ENCODE peak calls at places on chromosomes 13 and 19, in seven cellular contexts. One of them, this sample, is unnamed.

GRCh38 chr19:57233207-57233606 is 2.4 kb downstream of the AURKC start:
- DNase-seq in keratinocyte: no peak
- DNase-seq in tibial artery: no peak
- DNase-seq in mammary epithelial cell: no peak
- DNase-seq in neural progenitor cell: no peak
- DNase-seq in CD8-positive, alpha-beta T cell: no peak
- DNase-seq in lower lobe of right lung: no peak
- DNase-seq in this sample: no peak

GRCh38 chr13:112733661-112734379 is 44.0 kb downstream of the ATP11A start:
- DNase-seq in keratinocyte: no peak
- DNase-seq in tibial artery: no peak
- DNase-seq in mammary epithelial cell: no peak
- DNase-seq in neural progenitor cell: peak; percentile 89
- DNase-seq in CD8-positive, alpha-beta T cell: no peak
- DNase-seq in lower lobe of right lung: no peak
- DNase-seq in this sample: no peak

GRCh38 chr13:114259974-114260373 is 21.4 kb upstream of the UPF3A start:
- DNase-seq in keratinocyte: no peak
- DNase-seq in tibial artery: no peak
- DNase-seq in mammary epithelial cell: no peak
- DNase-seq in neural progenitor cell: no peak
- DNase-seq in CD8-positive, alpha-beta T cell: no peak
- DNase-seq in lower lobe of right lung: no peak
- DNase-seq in this sample: no peak

GRCh38 chr13:113413898-113414282 is 39.4 kb downstream of the ADPRHL1 start:
- DNase-seq in keratinocyte: no peak
- DNase-seq in tibial artery: peak; percentile 95
- DNase-seq in mammary epithelial cell: no peak
- DNase-seq in neural progenitor cell: peak; percentile 1
- DNase-seq in CD8-positive, alpha-beta T cell: no peak
- DNase-seq in lower lobe of right lung: no peak
- DNase-seq in this sample: no peak

GRCh38 chr19:3619631-3620012 is 7.0 kb downstream of the CACTIN start:
- DNase-seq in keratinocyte: no peak
- DNase-seq in tibial artery: no peak
- DNase-seq in mammary epithelial cell: no peak
- DNase-seq in neural progenitor cell: no peak
- DNase-seq in CD8-positive, alpha-beta T cell: no peak
- DNase-seq in lower lobe of right lung: no peak
- DNase-seq in this sample: peak; percentile 13

GRCh38 chr13:97240789-97241734 is 18.9 kb downstream of the MBNL2 start:
- DNase-seq in keratinocyte: no peak
- DNase-seq in tibial artery: no peak
- DNase-seq in mammary epithelial cell: no peak
- DNase-seq in neural progenitor cell: no peak
- DNase-seq in CD8-positive, alpha-beta T cell: no peak
- DNase-seq in lower lobe of right lung: no peak
- DNase-seq in this sample: no peak

GRCh38 chr13:46569471-46569870 is 16.5 kb downstream of the LRCH1 start:
- DNase-seq in keratinocyte: no peak
- DNase-seq in tibial artery: no peak
- DNase-seq in mammary epithelial cell: no peak
- DNase-seq in neural progenitor cell: no peak
- DNase-seq in CD8-positive, alpha-beta T cell: no peak
- DNase-seq in lower lobe of right lung: no peak
- DNase-seq in this sample: no peak

GRCh38 chr19:7311911-7312310 is 17.7 kb upstream of the INSR start:
- DNase-seq in keratinocyte: no peak
- DNase-seq in tibial artery: peak; percentile 27
- DNase-seq in mammary epithelial cell: no peak
- DNase-seq in neural progenitor cell: no peak
- DNase-seq in CD8-positive, alpha-beta T cell: no peak
- DNase-seq in lower lobe of right lung: no peak
- DNase-seq in this sample: no peak

GRCh38 chr19:3697671-3698385 is 2.4 kb downstream of the PIP5K1C start:
- DNase-seq in keratinocyte: no peak
- DNase-seq in tibial artery: no peak
- DNase-seq in mammary epithelial cell: no peak
- DNase-seq in neural progenitor cell: no peak
- DNase-seq in CD8-positive, alpha-beta T cell: no peak
- DNase-seq in lower lobe of right lung: no peak
- DNase-seq in this sample: no peak

GRCh38 chr13:87129602-87130300 is 541.4 kb upstream of the SLITRK5 start:
- DNase-seq in keratinocyte: no peak
- DNase-seq in tibial artery: no peak
- DNase-seq in mammary epithelial cell: peak; percentile 52
- DNase-seq in neural progenitor cell: no peak
- DNase-seq in CD8-positive, alpha-beta T cell: no peak
- DNase-seq in lower lobe of right lung: no peak
- DNase-seq in this sample: no peak

GRCh38 chr13:77767413-77767812 is 69.9 kb downstream of the SLAIN1 start:
- DNase-seq in keratinocyte: no peak
- DNase-seq in tibial artery: no peak
- DNase-seq in mammary epithelial cell: no peak
- DNase-seq in neural progenitor cell: no peak
- DNase-seq in CD8-positive, alpha-beta T cell: no peak
- DNase-seq in lower lobe of right lung: no peak
- DNase-seq in this sample: no peak

GRCh38 chr19:34961775-34962174 is 2.3 kb downstream of the ZNF792 start:
- DNase-seq in keratinocyte: no peak
- DNase-seq in tibial artery: no peak
- DNase-seq in mammary epithelial cell: no peak
- DNase-seq in neural progenitor cell: no peak
- DNase-seq in CD8-positive, alpha-beta T cell: no peak
- DNase-seq in lower lobe of right lung: no peak
- DNase-seq in this sample: no peak

GRCh38 chr19:37654525-37654832 is 786 bp downstream of the ZFP30 start:
- DNase-seq in keratinocyte: no peak
- DNase-seq in tibial artery: no peak
- DNase-seq in mammary epithelial cell: peak; percentile 18
- DNase-seq in neural progenitor cell: peak; percentile 74
- DNase-seq in CD8-positive, alpha-beta T cell: no peak
- DNase-seq in lower lobe of right lung: no peak
- DNase-seq in this sample: no peak

GRCh38 chr13:113953561-113953960 is 20.3 kb downstream of the C13orf46 start:
- DNase-seq in keratinocyte: no peak
- DNase-seq in tibial artery: no peak
- DNase-seq in mammary epithelial cell: no peak
- DNase-seq in neural progenitor cell: no peak
- DNase-seq in CD8-positive, alpha-beta T cell: no peak
- DNase-seq in lower lobe of right lung: no peak
- DNase-seq in this sample: no peak

GRCh38 chr19:49592486-49593232 is 1.7 kb downstream of the PRR12 start:
- DNase-seq in keratinocyte: no peak
- DNase-seq in tibial artery: no peak
- DNase-seq in mammary epithelial cell: peak; percentile 70
- DNase-seq in neural progenitor cell: peak; percentile 67
- DNase-seq in CD8-positive, alpha-beta T cell: no peak
- DNase-seq in lower lobe of right lung: no peak
- DNase-seq in this sample: no peak

GRCh38 chr19:41935781-41936415 is 7.6 kb upstream of the ERFL start:
- DNase-seq in keratinocyte: no peak
- DNase-seq in tibial artery: no peak
- DNase-seq in mammary epithelial cell: no peak
- DNase-seq in neural progenitor cell: no peak
- DNase-seq in CD8-positive, alpha-beta T cell: no peak
- DNase-seq in lower lobe of right lung: no peak
- DNase-seq in this sample: no peak

GRCh38 chr19:41933693-41934426 is 5.6 kb upstream of the ERFL start:
- DNase-seq in keratinocyte: no peak
- DNase-seq in tibial artery: no peak
- DNase-seq in mammary epithelial cell: no peak
- DNase-seq in neural progenitor cell: no peak
- DNase-seq in CD8-positive, alpha-beta T cell: no peak
- DNase-seq in lower lobe of right lung: no peak
- DNase-seq in this sample: no peak

GRCh38 chr19:41933131-41933458 is 4.8 kb upstream of the ERFL start:
- DNase-seq in keratinocyte: no peak
- DNase-seq in tibial artery: no peak
- DNase-seq in mammary epithelial cell: no peak
- DNase-seq in neural progenitor cell: no peak
- DNase-seq in CD8-positive, alpha-beta T cell: no peak
- DNase-seq in lower lobe of right lung: no peak
- DNase-seq in this sample: no peak

GRCh38 chr19:41936416-41936850 is 8.2 kb upstream of the ERFL start:
- DNase-seq in keratinocyte: peak; percentile 52
- DNase-seq in tibial artery: no peak
- DNase-seq in mammary epithelial cell: peak; percentile 33
- DNase-seq in neural progenitor cell: no peak
- DNase-seq in CD8-positive, alpha-beta T cell: no peak
- DNase-seq in lower lobe of right lung: no peak
- DNase-seq in this sample: no peak

DNA sequence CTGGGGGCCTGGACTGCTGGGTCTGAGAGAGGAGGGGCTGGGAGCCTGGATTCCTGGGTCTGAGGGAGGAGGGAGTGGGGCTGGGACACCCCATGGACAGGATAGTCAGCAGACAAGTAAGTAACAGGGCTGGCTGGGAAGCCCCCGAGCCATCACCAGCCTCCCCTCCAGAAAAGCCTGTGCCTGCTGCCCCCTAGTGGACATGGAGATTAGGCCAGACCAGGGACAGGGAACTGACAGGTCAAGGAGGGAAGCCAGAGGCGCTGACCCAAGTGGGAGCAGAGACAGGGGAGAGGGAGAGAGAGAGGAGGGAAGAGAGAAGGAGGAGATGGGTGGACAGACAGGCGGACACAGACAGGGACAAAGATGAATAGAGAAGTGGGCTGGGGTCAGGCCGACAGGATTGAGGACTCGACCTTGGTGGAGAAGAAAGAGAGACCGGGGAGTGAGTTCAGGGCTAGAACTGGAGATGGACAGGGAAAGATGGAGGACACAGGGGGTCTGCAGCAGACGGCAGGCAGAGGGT is 6.7 kb upstream of the ERFL start:
- DNase-seq in keratinocyte: no peak
- DNase-seq in tibial artery: no peak
- DNase-seq in mammary epithelial cell: peak; percentile 44
- DNase-seq in neural progenitor cell: peak; percentile 88
- DNase-seq in CD8-positive, alpha-beta T cell: peak; percentile 65
- DNase-seq in lower lobe of right lung: peak; percentile 70
- DNase-seq in this sample: peak; percentile 63
- H3K4me1 ChIP-seq in keratinocyte: peaks cover 15% of the 10 kb centered on the region
- H3K4me1 ChIP-seq in tibial artery: peaks cover 3% of the 10 kb centered on the region
- H3K4me1 ChIP-seq in mammary epithelial cell: peaks cover 11% of the 10 kb centered on the region
- H3K4me1 ChIP-seq in neural progenitor cell: no peaks in the 10 kb centered on the region
- H3K4me1 ChIP-seq in CD8-positive, alpha-beta T cell: peaks cover 45% of the 10 kb centered on the region
- H3K4me1 ChIP-seq in lower lobe of right lung: peaks cover 2% of the 10 kb centered on the region
- H3K4me1 ChIP-seq in this sample: peaks cover 8% of the 10 kb centered on the region

DNA sequence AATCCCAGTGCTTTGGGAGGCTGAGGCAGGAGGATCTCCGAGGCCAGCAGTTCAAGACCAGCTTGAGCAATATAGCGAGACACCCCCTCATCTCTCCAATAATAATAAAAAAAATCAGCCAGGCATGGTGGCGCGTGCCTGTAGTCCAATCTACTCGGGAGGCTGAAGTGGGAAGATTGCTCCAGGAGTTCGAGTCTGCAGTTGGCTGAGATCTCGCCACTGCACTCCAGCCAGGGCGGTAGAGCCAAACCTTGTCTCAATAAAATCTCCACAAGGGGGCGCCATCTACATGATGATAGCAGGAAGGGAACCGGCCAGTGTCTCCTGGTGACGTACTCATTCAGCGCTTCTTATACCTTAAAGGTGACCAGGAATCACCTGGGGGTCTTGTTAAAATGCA is 13.6 kb upstream of the C5AR1 start:
- DNase-seq in keratinocyte: no peak
- DNase-seq in tibial artery: no peak
- DNase-seq in mammary epithelial cell: peak; percentile 63
- DNase-seq in neural progenitor cell: peak; percentile 95
- DNase-seq in CD8-positive, alpha-beta T cell: peak; percentile 63
- DNase-seq in lower lobe of right lung: peak; percentile 65
- DNase-seq in this sample: peak; percentile 32
- TF ChIP-seq CTCF in keratinocyte: peak; percentile 87
- TF ChIP-seq CTCF in tibial artery: peak; percentile 80
- TF ChIP-seq CTCF in mammary epithelial cell: peak; percentile 51
- TF ChIP-seq CTCF in neural progenitor cell: peak; percentile 84
- TF ChIP-seq CTCF in CD8-positive, alpha-beta T cell: peak; percentile 68
- TF ChIP-seq CTCF in lower lobe of right lung: peak; percentile 83
- TF ChIP-seq CTCF in this sample: peak; percentile 74

GRCh38 chr13:41915096-41915495 is 45.8 kb downstream of the VWA8 start:
- DNase-seq in keratinocyte: no peak
- DNase-seq in tibial artery: no peak
- DNase-seq in mammary epithelial cell: peak; percentile 77
- DNase-seq in neural progenitor cell: no peak
- DNase-seq in CD8-positive, alpha-beta T cell: no peak
- DNase-seq in lower lobe of right lung: no peak
- DNase-seq in this sample: no peak

GRCh38 chr13:41919741-41920487 is 41.0 kb downstream of the VWA8 start:
- DNase-seq in keratinocyte: no peak
- DNase-seq in tibial artery: no peak
- DNase-seq in mammary epithelial cell: no peak
- DNase-seq in neural progenitor cell: no peak
- DNase-seq in CD8-positive, alpha-beta T cell: no peak
- DNase-seq in lower lobe of right lung: no peak
- DNase-seq in this sample: no peak

GRCh38 chr13:41917641-41918040 is 43.3 kb downstream of the VWA8 start:
- DNase-seq in keratinocyte: no peak
- DNase-seq in tibial artery: no peak
- DNase-seq in mammary epithelial cell: peak; percentile 65
- DNase-seq in neural progenitor cell: no peak
- DNase-seq in CD8-positive, alpha-beta T cell: no peak
- DNase-seq in lower lobe of right lung: no peak
- DNase-seq in this sample: no peak

GRCh38 chr13:41916173-41916954 is 44.5 kb downstream of the VWA8 start:
- DNase-seq in keratinocyte: no peak
- DNase-seq in tibial artery: no peak
- DNase-seq in mammary epithelial cell: peak; percentile 82
- DNase-seq in neural progenitor cell: no peak
- DNase-seq in CD8-positive, alpha-beta T cell: no peak
- DNase-seq in lower lobe of right lung: no peak
- DNase-seq in this sample: no peak

DNA sequence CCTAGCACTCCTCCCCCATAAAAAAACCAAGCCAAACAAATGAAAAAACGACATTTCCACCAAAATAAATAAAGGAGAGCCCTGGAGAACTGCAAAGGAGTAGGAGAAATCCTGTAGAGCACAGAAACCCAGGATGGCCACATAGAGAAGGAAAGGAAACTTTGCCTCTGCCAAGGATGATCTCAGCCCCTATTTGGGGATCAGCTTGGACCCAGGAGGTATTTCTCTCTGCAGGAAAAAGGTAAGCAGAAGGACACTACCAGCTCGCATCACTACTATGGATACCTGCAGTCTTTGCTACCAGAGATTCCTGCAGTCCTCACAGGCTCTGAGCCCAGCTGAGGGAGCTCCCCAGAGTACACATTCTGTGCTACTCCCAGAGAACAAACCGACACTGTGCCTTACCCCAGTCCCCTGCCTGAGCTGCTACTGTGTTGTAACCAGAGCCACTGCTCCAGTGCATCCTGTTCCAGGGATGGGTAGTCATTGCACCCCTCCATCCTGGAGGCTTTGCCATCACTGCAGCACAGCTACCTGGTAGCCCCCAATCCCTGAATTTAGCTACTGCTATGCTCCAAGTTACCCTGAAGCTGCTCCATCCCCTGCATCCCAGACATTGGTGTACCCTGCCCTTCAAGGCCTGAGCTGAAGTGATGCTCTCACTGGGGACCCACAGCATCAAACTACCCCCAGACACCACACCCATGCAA is 41.7 kb downstream of the VWA8 start:
- DNase-seq in keratinocyte: no peak
- DNase-seq in tibial artery: no peak
- DNase-seq in mammary epithelial cell: no peak
- DNase-seq in neural progenitor cell: no peak
- DNase-seq in CD8-positive, alpha-beta T cell: no peak
- DNase-seq in lower lobe of right lung: no peak
- DNase-seq in this sample: no peak
- H3K4me1 ChIP-seq in keratinocyte: peaks cover 24% of the 10 kb centered on the region
- H3K4me1 ChIP-seq in tibial artery: peaks cover 14% of the 10 kb centered on the region
- H3K4me1 ChIP-seq in mammary epithelial cell: peaks cover 33% of the 10 kb centered on the region
- H3K4me1 ChIP-seq in neural progenitor cell: no peaks in the 10 kb centered on the region
- H3K4me1 ChIP-seq in CD8-positive, alpha-beta T cell: peaks cover 24% of the 10 kb centered on the region
- H3K4me1 ChIP-seq in lower lobe of right lung: peaks cover 16% of the 10 kb centered on the region
- H3K4me1 ChIP-seq in this sample: peaks cover 58% of the 10 kb centered on the region

GRCh38 chr13:99352351-99353271 is 45.4 kb upstream of the GPR183 start:
- DNase-seq in keratinocyte: no peak
- DNase-seq in tibial artery: no peak
- DNase-seq in mammary epithelial cell: no peak
- DNase-seq in neural progenitor cell: no peak
- DNase-seq in CD8-positive, alpha-beta T cell: no peak
- DNase-seq in lower lobe of right lung: no peak
- DNase-seq in this sample: no peak
- TF ChIP-seq CTCF in keratinocyte: no peak
- TF ChIP-seq CTCF in tibial artery: no peak
- TF ChIP-seq CTCF in mammary epithelial cell: no peak
- TF ChIP-seq CTCF in neural progenitor cell: no peak
- TF ChIP-seq CTCF in CD8-positive, alpha-beta T cell: no peak
- TF ChIP-seq CTCF in lower lobe of right lung: no peak
- TF ChIP-seq CTCF in this sample: no peak

This sample was measured in heart right ventricle.